ENCODE peak calls at places on chromosomes 6 and 20, in six cellular contexts. D is K562, E is A549, S is HepG2, V is endothelial cell of umbilical vein, Y is GM12878. Z is an unnamed sample.

GRCh38 chr20:4605166-4605565 is 116.5 kb upstream of the PRND start:
- DNase-seq in Y (no peak), D (no peak), E (no peak), V (no peak), S (no peak), Z (no peak)

GRCh38 chr6:46051962-46052361 is 36.3 kb upstream of the CLIC5 start:
- DNase-seq in Y (no peak), E (no peak), S (no peak), D (no peak), V (no peak), Z (no peak)

GRCh38 chr6:127301199-127301700 is 34.6 kb downstream of the RNF146 start:
- DNase-seq in D (no peak), Y (no peak), S (no peak), V (peak), E (no peak), Z (no peak)

GRCh38 chr20:5973172-5973571 is 22.7 kb downstream of the MCM8 start:
- DNase-seq in S (no peak), V (no peak), E (peak), D (no peak), Y (no peak), Z (no peak)

GRCh38 chr20:23078994-23079364 is 7.1 kb downstream of the CD93 start:
- DNase-seq in S (peak), D (no peak), Y (no peak), E (no peak), V (no peak), Z (no peak)

GRCh38 chr6:22062807-22063408 is 233.9 kb downstream of the PRL start:
- DNase-seq in D (no peak), E (no peak), S (no peak), Y (peak), V (peak), Z (peak)

GRCh38 chr6:167921831-167922230 is 75.6 kb upstream of the KIF25 start:
- DNase-seq in Y (no peak), E (no peak), V (no peak), D (no peak), S (no peak), Z (no peak)

GRCh38 chr6:26232950-26233607 is 131.9 kb upstream of the BTN3A2 start:
- DNase-seq in S (no peak), D (no peak), E (no peak), V (peak), Y (peak), Z (peak)

GRCh38 chr6:32047084-32047478 is 8.9 kb downstream of the CYP21A2 start:
- DNase-seq in E (no peak), V (peak), S (peak), Y (no peak), D (peak), Z (no peak)

GRCh38 chr6:96631248-96631647 is 68.3 kb downstream of the FHL5 start:
- DNase-seq in E (no peak), D (no peak), V (no peak), Y (no peak), S (no peak), Z (no peak)

GRCh38 chr6:26064619-26065257 is 22.5 kb upstream of the HFE start:
- DNase-seq in D (peak), S (peak), E (no peak), Y (no peak), V (peak), Z (peak)

GRCh38 chr6:139361211-139361610 is 13.2 kb downstream of the CITED2 start:
- DNase-seq in D (no peak), E (no peak), V (no peak), Y (no peak), S (no peak), Z (peak)

GRCh38 chr6:6469074-6469473 is 119.4 kb upstream of the LY86 start:
- DNase-seq in E (no peak), S (no peak), V (no peak), D (no peak), Y (no peak), Z (peak)

GRCh38 chr20:47784599-47785320 is 521 bp downstream of the SULF2 start:
- DNase-seq in D (no peak), V (peak), S (peak), Y (no peak), E (peak), Z (no peak)

GRCh38 chr20:25247100-25247665 is 702 bp upstream of the PYGB start:
- DNase-seq in S (peak), Y (no peak), D (peak), E (peak), V (peak), Z (peak)

GRCh38 chr6:19279137-19279747 is 557.9 kb upstream of the ID4 start:
- DNase-seq in S (no peak), V (no peak), E (no peak), Y (no peak), D (no peak), Z (no peak)

GRCh38 chr6:15400572-15401004 is 154.7 kb downstream of the JARID2 start:
- DNase-seq in S (no peak), D (peak), Y (no peak), E (peak), V (peak), Z (peak)

GRCh38 chr20:4722571-4722970 is 862 bp downstream of the PRND start:
- DNase-seq in D (no peak), Y (no peak), S (no peak), E (no peak), V (no peak), Z (no peak)

GRCh38 chr6:131694832-131695426 is 6.3 kb downstream of the OR2A4 start:
- DNase-seq in S (peak), Y (no peak), V (peak), E (peak), D (peak), Z (peak)

GRCh38 chr20:18144541-18145099 is 7.0 kb downstream of the KAT14 start:
- DNase-seq in E (no peak), V (no peak), S (peak), Y (no peak), D (no peak), Z (no peak)
- TF ChIP-seq MYC in E (no peak), V (no peak), S (no peak), Y (no peak), D (no peak), Z (no peak)

DNA sequence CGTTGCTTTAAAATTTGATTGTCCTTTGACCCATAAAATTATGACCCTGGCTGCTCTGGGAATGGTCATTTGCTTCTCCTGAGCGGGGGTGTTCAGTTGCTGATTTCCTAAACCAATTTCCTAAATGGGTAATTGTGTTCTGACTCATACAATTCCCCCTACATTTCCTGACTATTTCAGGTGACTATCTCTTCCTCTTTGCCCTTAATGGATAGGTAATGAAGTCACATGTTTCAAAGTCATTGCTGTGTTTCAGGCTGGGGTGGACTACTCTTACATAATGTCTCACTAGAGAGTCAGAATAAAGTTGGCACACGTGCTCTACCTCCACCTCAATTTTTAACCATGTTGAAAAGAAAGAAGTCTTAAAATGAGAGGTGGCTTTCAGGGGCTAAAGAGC is 109.8 kb downstream of the DOK5 start:
- DNase-seq in Y (no peak), S (no peak), V (peak), D (no peak), E (no peak), Z (no peak)
- TF ChIP-seq CTCF in Y (no peak), S (no peak), V (no peak), D (no peak), E (no peak), Z (no peak)

DNA sequence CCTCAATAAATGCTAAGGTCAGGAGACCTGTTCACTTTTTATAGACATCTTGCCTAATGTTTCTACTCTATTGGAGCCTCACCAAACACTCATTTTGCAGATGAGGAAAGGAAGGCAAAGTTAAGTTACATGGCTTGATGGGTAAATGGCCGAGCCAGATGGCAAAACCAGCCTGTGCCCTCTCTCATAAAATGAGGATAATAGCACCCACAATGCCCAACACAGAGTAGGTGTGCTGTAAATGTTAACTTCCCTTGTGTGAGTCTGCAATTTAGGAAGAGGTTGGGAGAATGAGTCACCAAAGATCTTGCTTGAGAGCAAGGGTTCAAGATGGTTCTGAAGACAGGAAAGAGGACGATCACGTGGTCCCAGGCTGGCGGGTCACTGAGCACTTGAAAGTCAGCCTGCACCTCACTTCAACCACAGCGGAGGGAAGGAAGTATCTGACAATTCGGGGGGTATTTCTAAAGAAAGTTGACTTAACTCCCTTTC is 3.3 kb downstream of the KCNK5 start:
- DNase-seq in D (peak), Y (peak), S (no peak), E (no peak), V (no peak), Z (peak)
- TF ChIP-seq MYC in D (no peak), Y (no peak), S (no peak), E (no peak), V (no peak), Z (peak)

DNA sequence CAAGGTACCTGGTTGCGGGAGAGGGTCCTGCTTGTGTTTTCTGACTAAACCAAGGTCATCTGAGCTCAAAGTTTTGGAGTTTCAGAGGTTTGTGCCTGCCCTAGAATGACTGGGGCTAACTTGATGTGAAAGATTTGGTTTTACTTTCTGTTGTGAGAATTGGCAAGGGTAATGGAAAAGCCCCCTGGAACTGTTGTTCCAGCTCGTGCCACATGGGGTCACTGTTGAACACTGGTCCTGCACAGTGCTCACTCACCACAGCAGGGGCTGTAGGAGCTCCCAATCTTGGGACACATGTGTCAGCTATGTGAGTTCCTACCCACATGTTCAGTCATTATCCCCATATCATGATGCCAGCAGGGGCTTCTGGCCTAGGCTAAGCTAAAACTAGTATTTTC is 6.5 kb downstream of the TGM6 start:
- DNase-seq in S (peak), E (peak), V (peak), Y (peak), D (peak), Z (peak)
- TF ChIP-seq CTCF in S (peak), E (peak), V (peak), Y (peak), D (peak), Z (peak)

GRCh38 chr6:49849121-49849907 is 17.0 kb downstream of the CRISP1 start:
- DNase-seq in Y (no peak), S (peak), D (peak), V (peak), E (peak), Z (peak)
- TF ChIP-seq MYC in Y (no peak), S (no peak), D (no peak), V (no peak), E (no peak), Z (no peak)

Z was measured in NB4.